ENCODE peak calls at places on chromosomes 1 and 21, in seven cellular contexts. One of them, this sample, is unnamed.

GRCh38 chr1:167935252-167936067 is 1.0 kb upstream of the DCAF6 start:
- DNase-seq in fibroblast of pulmonary artery: peak
- DNase-seq in aorta: no peak
- DNase-seq in retinal pigment epithelial cell: no peak
- DNase-seq in psoas muscle: no peak
- DNase-seq in endodermal cell: peak
- DNase-seq in pancreas: no peak
- DNase-seq in this sample: peak

GRCh38 chr1:33257388-33257758 is 1.1 kb downstream of the ZNF362 start:
- DNase-seq in fibroblast of pulmonary artery: no peak
- DNase-seq in aorta: peak
- DNase-seq in retinal pigment epithelial cell: no peak
- DNase-seq in psoas muscle: no peak
- DNase-seq in endodermal cell: no peak
- DNase-seq in pancreas: no peak
- DNase-seq in this sample: peak

GRCh38 chr1:229011022-229011421 is 259.9 kb upstream of the RAB4A start:
- DNase-seq in fibroblast of pulmonary artery: no peak
- DNase-seq in aorta: no peak
- DNase-seq in retinal pigment epithelial cell: no peak
- DNase-seq in psoas muscle: no peak
- DNase-seq in endodermal cell: no peak
- DNase-seq in pancreas: no peak
- DNase-seq in this sample: no peak

GRCh38 chr1:173052681-173053196 is 2.0 kb upstream of the TNFSF18 start:
- DNase-seq in fibroblast of pulmonary artery: no peak
- DNase-seq in aorta: no peak
- DNase-seq in retinal pigment epithelial cell: peak
- DNase-seq in psoas muscle: no peak
- DNase-seq in endodermal cell: no peak
- DNase-seq in pancreas: no peak
- DNase-seq in this sample: no peak

GRCh38 chr1:68346192-68346808 is 103.5 kb downstream of the RPE65 start:
- DNase-seq in fibroblast of pulmonary artery: peak
- DNase-seq in aorta: no peak
- DNase-seq in retinal pigment epithelial cell: no peak
- DNase-seq in psoas muscle: no peak
- DNase-seq in endodermal cell: no peak
- DNase-seq in pancreas: no peak
- DNase-seq in this sample: peak

GRCh38 chr1:206933333-206933945 is 11.7 kb upstream of the FCMR start:
- DNase-seq in fibroblast of pulmonary artery: no peak
- DNase-seq in aorta: peak
- DNase-seq in retinal pigment epithelial cell: no peak
- DNase-seq in psoas muscle: peak
- DNase-seq in endodermal cell: peak
- DNase-seq in pancreas: no peak
- DNase-seq in this sample: peak

GRCh38 chr1:18199462-18199861 is 91.9 kb downstream of the IGSF21 start:
- DNase-seq in fibroblast of pulmonary artery: no peak
- DNase-seq in aorta: no peak
- DNase-seq in retinal pigment epithelial cell: no peak
- DNase-seq in psoas muscle: no peak
- DNase-seq in endodermal cell: peak
- DNase-seq in pancreas: no peak
- DNase-seq in this sample: peak

GRCh38 chr1:201538618-201539551 is at the start of gene NAV1:
- DNase-seq in fibroblast of pulmonary artery: peak
- DNase-seq in aorta: peak
- DNase-seq in retinal pigment epithelial cell: no peak
- DNase-seq in psoas muscle: peak
- DNase-seq in endodermal cell: peak
- DNase-seq in pancreas: peak
- DNase-seq in this sample: peak

GRCh38 chr1:27235827-27236226 is 1.4 kb downstream of the WDTC1 start:
- DNase-seq in fibroblast of pulmonary artery: peak
- DNase-seq in aorta: no peak
- DNase-seq in retinal pigment epithelial cell: no peak
- DNase-seq in psoas muscle: no peak
- DNase-seq in endodermal cell: no peak
- DNase-seq in pancreas: no peak
- DNase-seq in this sample: no peak

GRCh38 chr21:41707231-41707988 is 59.4 kb downstream of the RIPK4 start:
- DNase-seq in fibroblast of pulmonary artery: no peak
- DNase-seq in aorta: no peak
- DNase-seq in retinal pigment epithelial cell: no peak
- DNase-seq in psoas muscle: no peak
- DNase-seq in endodermal cell: no peak
- DNase-seq in pancreas: no peak
- DNase-seq in this sample: peak

GRCh38 chr21:35026617-35027557 is 22.2 kb downstream of the RUNX1 start:
- DNase-seq in fibroblast of pulmonary artery: peak
- DNase-seq in aorta: peak
- DNase-seq in retinal pigment epithelial cell: no peak
- DNase-seq in psoas muscle: peak
- DNase-seq in endodermal cell: peak
- DNase-seq in pancreas: no peak
- DNase-seq in this sample: peak

GRCh38 chr21:44428281-44428942 is 26.9 kb upstream of the LRRC3 start:
- DNase-seq in fibroblast of pulmonary artery: no peak
- DNase-seq in aorta: peak
- DNase-seq in retinal pigment epithelial cell: no peak
- DNase-seq in psoas muscle: peak
- DNase-seq in endodermal cell: peak
- DNase-seq in pancreas: no peak
- DNase-seq in this sample: peak

GRCh38 chr1:98766241-98766640 is 104.7 kb downstream of the SNX7 start:
- DNase-seq in fibroblast of pulmonary artery: no peak
- DNase-seq in aorta: no peak
- DNase-seq in retinal pigment epithelial cell: no peak
- DNase-seq in psoas muscle: no peak
- DNase-seq in endodermal cell: no peak
- DNase-seq in pancreas: no peak
- DNase-seq in this sample: no peak

GRCh38 chr1:145926706-145927072 is 595 bp downstream of the RBM8A start:
- DNase-seq in fibroblast of pulmonary artery: no peak
- DNase-seq in aorta: no peak
- DNase-seq in retinal pigment epithelial cell: no peak
- DNase-seq in psoas muscle: no peak
- DNase-seq in endodermal cell: no peak
- DNase-seq in pancreas: no peak
- DNase-seq in this sample: no peak

GRCh38 chr1:107572674-107573205 is 392.2 kb downstream of the VAV3 start:
- DNase-seq in fibroblast of pulmonary artery: peak
- DNase-seq in aorta: no peak
- DNase-seq in retinal pigment epithelial cell: peak
- DNase-seq in psoas muscle: no peak
- DNase-seq in endodermal cell: no peak
- DNase-seq in pancreas: no peak
- DNase-seq in this sample: peak

GRCh38 chr1:61953076-61953789 is 211.0 kb downstream of the PATJ start:
- DNase-seq in fibroblast of pulmonary artery: no peak
- DNase-seq in aorta: no peak
- DNase-seq in retinal pigment epithelial cell: no peak
- DNase-seq in psoas muscle: no peak
- DNase-seq in endodermal cell: no peak
- DNase-seq in pancreas: no peak
- DNase-seq in this sample: no peak

GRCh38 chr1:9892563-9893528 is 17.2 kb downstream of the CTNNBIP1 start:
- DNase-seq in fibroblast of pulmonary artery: peak
- DNase-seq in aorta: peak
- DNase-seq in retinal pigment epithelial cell: no peak
- DNase-seq in psoas muscle: no peak
- DNase-seq in endodermal cell: no peak
- DNase-seq in pancreas: peak
- DNase-seq in this sample: no peak

GRCh38 chr1:10791117-10791951 is 5.1 kb downstream of the CASZ1 start:
- DNase-seq in fibroblast of pulmonary artery: no peak
- DNase-seq in aorta: no peak
- DNase-seq in retinal pigment epithelial cell: no peak
- DNase-seq in psoas muscle: no peak
- DNase-seq in endodermal cell: no peak
- DNase-seq in pancreas: no peak
- DNase-seq in this sample: peak

GRCh38 chr1:36161656-36162531 is 5.9 kb downstream of the MAP7D1 start:
- DNase-seq in fibroblast of pulmonary artery: peak
- DNase-seq in aorta: no peak
- DNase-seq in retinal pigment epithelial cell: no peak
- DNase-seq in psoas muscle: peak
- DNase-seq in endodermal cell: peak
- DNase-seq in pancreas: no peak
- DNase-seq in this sample: no peak

GRCh38 chr1:215669806-215670485 is 102.8 kb downstream of the KCTD3 start:
- DNase-seq in fibroblast of pulmonary artery: no peak
- DNase-seq in aorta: no peak
- DNase-seq in retinal pigment epithelial cell: peak
- DNase-seq in psoas muscle: no peak
- DNase-seq in endodermal cell: peak
- DNase-seq in pancreas: no peak
- DNase-seq in this sample: no peak

GRCh38 chr1:35851175-35851869 is 31.7 kb upstream of the AGO1 start:
- DNase-seq in fibroblast of pulmonary artery: peak
- DNase-seq in aorta: no peak
- DNase-seq in retinal pigment epithelial cell: no peak
- DNase-seq in psoas muscle: no peak
- DNase-seq in endodermal cell: no peak
- DNase-seq in pancreas: no peak
- DNase-seq in this sample: no peak

GRCh38 chr1:117747605-117748004 is 141.8 kb downstream of the TENT5C start:
- DNase-seq in fibroblast of pulmonary artery: no peak
- DNase-seq in aorta: no peak
- DNase-seq in retinal pigment epithelial cell: no peak
- DNase-seq in psoas muscle: no peak
- DNase-seq in endodermal cell: no peak
- DNase-seq in pancreas: no peak
- DNase-seq in this sample: no peak

GRCh38 chr1:109370712-109371270 is 26.9 kb downstream of the SORT1 start:
- DNase-seq in fibroblast of pulmonary artery: peak
- DNase-seq in aorta: no peak
- DNase-seq in retinal pigment epithelial cell: peak
- DNase-seq in psoas muscle: no peak
- DNase-seq in endodermal cell: no peak
- DNase-seq in pancreas: no peak
- DNase-seq in this sample: no peak

GRCh38 chr1:41888756-41889155 is 30.0 kb downstream of the HIVEP3 start:
- DNase-seq in fibroblast of pulmonary artery: no peak
- DNase-seq in aorta: no peak
- DNase-seq in retinal pigment epithelial cell: no peak
- DNase-seq in psoas muscle: no peak
- DNase-seq in endodermal cell: no peak
- DNase-seq in pancreas: no peak
- DNase-seq in this sample: no peak

GRCh38 chr1:99548924-99549605 is 96.8 kb upstream of the PALMD start:
- DNase-seq in fibroblast of pulmonary artery: peak
- DNase-seq in aorta: no peak
- DNase-seq in retinal pigment epithelial cell: peak
- DNase-seq in psoas muscle: no peak
- DNase-seq in endodermal cell: no peak
- DNase-seq in pancreas: no peak
- DNase-seq in this sample: no peak

GRCh38 chr1:22024485-22025367 is 23.3 kb downstream of the CELA3A start:
- DNase-seq in fibroblast of pulmonary artery: peak
- DNase-seq in aorta: peak
- DNase-seq in retinal pigment epithelial cell: no peak
- DNase-seq in psoas muscle: peak
- DNase-seq in endodermal cell: peak
- DNase-seq in pancreas: no peak
- DNase-seq in this sample: peak

GRCh38 chr1:117271129-117271528 is 60.4 kb upstream of the VTCN1 start:
- DNase-seq in fibroblast of pulmonary artery: no peak
- DNase-seq in aorta: no peak
- DNase-seq in retinal pigment epithelial cell: no peak
- DNase-seq in psoas muscle: no peak
- DNase-seq in endodermal cell: peak
- DNase-seq in pancreas: no peak
- DNase-seq in this sample: no peak

GRCh38 chr1:57623039-57623790 is 199.4 kb upstream of the DAB1 start:
- DNase-seq in fibroblast of pulmonary artery: peak
- DNase-seq in aorta: no peak
- DNase-seq in retinal pigment epithelial cell: no peak
- DNase-seq in psoas muscle: no peak
- DNase-seq in endodermal cell: peak
- DNase-seq in pancreas: no peak
- DNase-seq in this sample: no peak

GRCh38 chr1:151720974-151721787 is at the start of gene RIIAD1:
- DNase-seq in fibroblast of pulmonary artery: peak
- DNase-seq in aorta: no peak
- DNase-seq in retinal pigment epithelial cell: no peak
- DNase-seq in psoas muscle: peak
- DNase-seq in endodermal cell: peak
- DNase-seq in pancreas: no peak
- DNase-seq in this sample: peak

GRCh38 chr1:205669341-205670142 is 10.8 kb downstream of the SLC45A3 start:
- DNase-seq in fibroblast of pulmonary artery: no peak
- DNase-seq in aorta: no peak
- DNase-seq in retinal pigment epithelial cell: no peak
- DNase-seq in psoas muscle: no peak
- DNase-seq in endodermal cell: peak
- DNase-seq in pancreas: peak
- DNase-seq in this sample: peak
- H3K4me3 ChIP-seq in fibroblast of pulmonary artery: no peak
- H3K4me3 ChIP-seq in aorta: no peak
- H3K4me3 ChIP-seq in retinal pigment epithelial cell: no peak
- H3K4me3 ChIP-seq in psoas muscle: no peak
- H3K4me3 ChIP-seq in endodermal cell: peak
- H3K4me3 ChIP-seq in pancreas: no peak
- H3K4me3 ChIP-seq in this sample: no peak

GRCh38 chr1:237341391-237341790 is 299.4 kb downstream of the RYR2 start:
- DNase-seq in fibroblast of pulmonary artery: no peak
- DNase-seq in aorta: no peak
- DNase-seq in retinal pigment epithelial cell: no peak
- DNase-seq in psoas muscle: no peak
- DNase-seq in endodermal cell: no peak
- DNase-seq in pancreas: no peak
- DNase-seq in this sample: peak
- H3K4me3 ChIP-seq in fibroblast of pulmonary artery: no peak
- H3K4me3 ChIP-seq in aorta: no peak
- H3K4me3 ChIP-seq in retinal pigment epithelial cell: no peak
- H3K4me3 ChIP-seq in psoas muscle: no peak
- H3K4me3 ChIP-seq in endodermal cell: no peak
- H3K4me3 ChIP-seq in pancreas: no peak
- H3K4me3 ChIP-seq in this sample: no peak

DNA sequence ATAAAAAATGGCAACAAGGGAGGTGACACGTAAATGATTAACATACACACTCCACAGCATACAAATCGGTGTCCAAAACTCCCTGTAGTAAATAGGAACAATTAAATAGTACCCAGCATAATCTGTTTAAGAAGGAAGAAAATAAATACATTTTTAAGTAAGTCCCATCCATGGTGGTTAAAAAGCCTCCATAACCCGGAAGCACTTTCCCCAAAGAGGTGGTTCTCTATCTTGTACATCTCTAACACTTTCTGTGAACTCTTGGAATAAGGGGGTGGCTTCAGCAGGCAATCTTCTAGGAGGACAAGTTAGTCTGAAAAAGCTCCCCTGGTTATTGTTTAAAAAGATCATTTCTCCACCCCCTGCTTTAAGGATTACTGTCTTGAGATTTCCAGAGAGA is 76.9 kb downstream of the PTPN14 start:
- DNase-seq in fibroblast of pulmonary artery: no peak
- DNase-seq in aorta: no peak
- DNase-seq in retinal pigment epithelial cell: no peak
- DNase-seq in psoas muscle: no peak
- DNase-seq in endodermal cell: no peak
- DNase-seq in pancreas: no peak
- DNase-seq in this sample: no peak
- H3K4me3 ChIP-seq in fibroblast of pulmonary artery: no peak
- H3K4me3 ChIP-seq in aorta: no peak
- H3K4me3 ChIP-seq in retinal pigment epithelial cell: no peak
- H3K4me3 ChIP-seq in psoas muscle: no peak
- H3K4me3 ChIP-seq in endodermal cell: no peak
- H3K4me3 ChIP-seq in pancreas: no peak
- H3K4me3 ChIP-seq in this sample: no peak

GRCh38 chr1:37994886-37995566 is 5.2 kb upstream of the SF3A3 start:
- DNase-seq in fibroblast of pulmonary artery: no peak
- DNase-seq in aorta: peak
- DNase-seq in retinal pigment epithelial cell: no peak
- DNase-seq in psoas muscle: peak
- DNase-seq in endodermal cell: peak
- DNase-seq in pancreas: no peak
- DNase-seq in this sample: no peak
- H3K4me3 ChIP-seq in fibroblast of pulmonary artery: peak
- H3K4me3 ChIP-seq in aorta: no peak
- H3K4me3 ChIP-seq in retinal pigment epithelial cell: peak
- H3K4me3 ChIP-seq in psoas muscle: peak
- H3K4me3 ChIP-seq in endodermal cell: no peak
- H3K4me3 ChIP-seq in pancreas: peak
- H3K4me3 ChIP-seq in this sample: no peak